ENCODE peak calls at places on chromosomes 6 and 20, in ten cellular contexts. R is ovary; Y is upper lobe of right lung; U is GM06990; S is Peyer's patch; C is thyroid gland; Q is colonic mucosa; A is CD8-positive, alpha-beta T cell; K is cardiac fibroblast; E is fibroblast of the aortic adventitia. L is an unnamed sample.

GRCh38 chr6:79313254-79313653 is 78.8 kb upstream of the HMGN3 start:
- DNase-seq in R (no peak), Y (no peak), U (no peak), S (no peak), C (no peak), Q (no peak), A (no peak), K (no peak), E (no peak), L (no peak)

GRCh38 chr20:19973920-19974620 is 43.1 kb upstream of the NAA20 start:
- DNase-seq in R (peak), Y (peak), U (no peak), S (peak), C (peak), Q (peak), A (no peak), K (peak), E (peak), L (no peak)

GRCh38 chr6:43428874-43429273 is 1.5 kb downstream of the ABCC10 start:
- DNase-seq in R (no peak), Y (no peak), U (no peak), S (no peak), C (no peak), Q (no peak), A (no peak), K (peak), E (peak), L (no peak)

GRCh38 chr20:45347297-45347935 is 808 bp downstream of the SDC4 start:
- DNase-seq in R (no peak), Y (no peak), U (no peak), S (no peak), C (peak), Q (no peak), A (no peak), K (no peak), E (no peak), L (no peak)

GRCh38 chr6:152637422-152638047 is 373 bp upstream of the SYNE1 start:
- DNase-seq in R (no peak), Y (no peak), U (no peak), S (no peak), C (no peak), Q (no peak), A (no peak), K (peak), E (peak), L (no peak)

GRCh38 chr6:122781716-122782115 is 2.2 kb downstream of the FABP7 start:
- DNase-seq in R (no peak), Y (no peak), U (no peak), S (no peak), C (no peak), Q (no peak), A (no peak), K (no peak), E (no peak), L (no peak)

GRCh38 chr6:3742076-3742425 is 9.5 kb downstream of the PXDC1 start:
- DNase-seq in R (no peak), Y (no peak), U (no peak), S (no peak), C (no peak), Q (no peak), A (no peak), K (no peak), E (no peak), L (no peak)

GRCh38 chr6:112806163-112806900 is 459.2 kb downstream of the RFPL4B start:
- DNase-seq in R (no peak), Y (no peak), U (no peak), S (no peak), C (no peak), Q (no peak), A (no peak), K (no peak), E (no peak), L (no peak)

GRCh38 chr6:25485820-25486559 is 166.0 kb upstream of the SCGN start:
- DNase-seq in R (no peak), Y (no peak), U (no peak), S (no peak), C (peak), Q (no peak), A (no peak), K (peak), E (peak), L (peak)

GRCh38 chr6:146258206-146258605 is 229.3 kb downstream of the GRM1 start:
- DNase-seq in R (no peak), Y (no peak), U (no peak), S (no peak), C (no peak), Q (no peak), A (no peak), K (peak), E (peak), L (no peak)
- TF ChIP-seq CTCF in R (no peak), Y (no peak), U (no peak), S (no peak), C (no peak), Q (no peak), A (no peak), K (no peak), E (no peak), L (no peak)

DNA sequence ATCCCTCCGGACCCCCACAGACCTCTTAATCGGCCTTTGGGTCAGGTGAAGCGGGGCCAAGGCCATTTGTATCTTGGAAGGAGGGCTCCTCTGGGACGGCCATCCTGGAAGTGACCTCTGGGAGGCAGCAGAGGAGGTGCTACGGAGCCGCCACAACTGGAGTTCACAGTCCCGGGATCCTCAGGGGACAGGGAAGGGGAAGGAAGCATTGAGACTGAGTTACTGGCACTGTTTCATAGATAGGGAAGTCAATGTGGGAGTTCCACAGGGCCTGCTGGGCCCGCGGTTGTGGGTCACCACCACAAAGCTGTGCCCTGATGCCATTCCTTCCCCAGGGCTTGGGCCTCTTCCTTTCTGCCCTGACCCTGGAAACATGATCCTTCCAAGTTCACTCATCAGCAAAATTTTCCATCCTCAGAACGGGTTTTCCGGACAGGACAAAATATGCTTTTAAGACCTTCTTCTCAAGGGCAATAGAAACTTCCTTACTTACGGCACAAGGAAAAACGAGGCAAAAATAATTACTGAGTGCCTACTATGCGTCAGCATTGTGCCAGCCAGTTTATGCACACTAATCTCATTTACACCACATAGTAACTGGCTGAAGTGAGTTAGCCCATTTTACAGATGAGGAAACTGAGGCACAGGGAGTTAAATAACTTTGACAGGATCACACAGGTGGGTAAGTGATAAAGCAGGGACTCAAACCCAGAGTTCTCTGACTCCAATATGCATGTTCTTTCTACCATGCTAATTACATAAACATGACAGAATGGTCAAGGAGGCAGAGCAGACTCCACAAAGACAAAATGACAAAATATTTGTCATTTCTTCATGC is 143.8 kb downstream of the UNC5CL start:
- DNase-seq in R (peak), Y (peak), U (no peak), S (peak), C (peak), Q (peak), A (no peak), K (peak), E (peak), L (peak)
- TF ChIP-seq CTCF in R (peak), Y (peak), U (no peak), S (no peak), C (peak), Q (peak), A (no peak), K (peak), E (peak), L (peak)

GRCh38 chr20:43691928-43692524 is 25.1 kb downstream of the MYBL2 start:
- DNase-seq in R (no peak), Y (no peak), U (no peak), S (peak), C (peak), Q (peak), A (peak), K (peak), E (peak), L (peak)
- TF ChIP-seq CTCF in R (no peak), Y (peak), U (peak), S (peak), C (no peak), Q (peak), A (peak), K (peak), E (peak), L (peak)

GRCh38 chr20:51678041-51678697 is 90.0 kb downstream of the ATP9A start:
- DNase-seq in R (peak), Y (no peak), U (no peak), S (no peak), C (peak), Q (no peak), A (no peak), K (peak), E (no peak), L (peak)
- TF ChIP-seq CTCF in R (no peak), Y (no peak), U (no peak), S (no peak), C (no peak), Q (no peak), A (no peak), K (no peak), E (no peak), L (no peak)

GRCh38 chr6:148528292-148528691 is 185.7 kb downstream of the SASH1 start:
- DNase-seq in R (no peak), Y (no peak), U (no peak), S (no peak), C (no peak), Q (no peak), A (no peak), K (no peak), E (peak), L (no peak)
- TF ChIP-seq CTCF in R (no peak), Y (no peak), U (no peak), S (no peak), C (no peak), Q (no peak), A (no peak), K (peak), E (peak), L (no peak)